ENCODE peak calls at places on chromosomes 5 and 9, in six cellular contexts. W, O, D, G, B and L are unnamed samples.

GRCh38 chr5:93589812-93590215 is 6.8 kb downstream of the NR2F1 start:
- DNase-seq in O (no peak), D (no peak), W (no peak), B (no peak), G (no peak), L (no peak)

GRCh38 chr9:124297553-124297905 is 39.8 kb downstream of the NEK6 start:
- DNase-seq in D (no peak), O (peak; percentile 63), W (peak; percentile 98), G (peak; percentile 74), B (peak; percentile 43), L (peak; percentile 88)

GRCh38 chr5:138873096-138873885 is 1.8 kb downstream of the LRRTM2 start:
- DNase-seq in B (no peak), G (no peak), D (no peak), O (no peak), W (no peak), L (no peak)

GRCh38 chr9:83473488-83473971 is 64.7 kb downstream of the FRMD3 start:
- DNase-seq in G (no peak), D (no peak), W (no peak), B (no peak), O (no peak), L (no peak)

GRCh38 chr9:24293391-24293790 is 252.3 kb downstream of the IZUMO3 start:
- DNase-seq in D (no peak), G (no peak), B (no peak), W (no peak), O (no peak), L (no peak)

GRCh38 chr9:85731128-85731630 is 10.6 kb downstream of the AGTPBP1 start:
- DNase-seq in W (no peak), D (no peak), G (no peak), O (no peak), B (no peak), L (no peak)

GRCh38 chr9:113738506-113738897 is 137.6 kb upstream of the ZNF618 start:
- DNase-seq in D (no peak), G (no peak), W (no peak), B (no peak), O (no peak), L (no peak)

GRCh38 chr9:123438821-123439220 is 82.8 kb downstream of the CRB2 start:
- DNase-seq in B (no peak), O (no peak), D (peak; percentile 48), G (no peak), W (peak; percentile 6), L (no peak)

GRCh38 chr9:16421534-16421933 is 448.9 kb downstream of the BNC2 start:
- DNase-seq in O (no peak), W (peak; percentile 44), B (no peak), G (no peak), D (no peak), L (no peak)

GRCh38 chr9:128911529-128912035 is 9.2 kb upstream of the PHYHD1 start:
- DNase-seq in D (peak; percentile 77), G (peak; percentile 37), W (peak; percentile 73), B (no peak), O (no peak), L (no peak)

GRCh38 chr5:110917161-110917875 is 154.2 kb upstream of the TSLP start:
- DNase-seq in W (peak; percentile 87), G (no peak), O (no peak), B (no peak), D (no peak), L (no peak)

GRCh38 chr9:83474631-83475030 is 63.6 kb downstream of the FRMD3 start:
- DNase-seq in B (no peak), O (no peak), W (no peak), D (no peak), G (no peak), L (no peak)

GRCh38 chr9:30140415-30140814 is 2244.0 kb upstream of the ACO1 start:
- DNase-seq in D (no peak), W (no peak), B (no peak), O (no peak), G (no peak), L (no peak)

GRCh38 chr9:108423493-108423892 is 432.3 kb downstream of the ACTL7B start:
- DNase-seq in W (no peak), B (no peak), O (no peak), G (no peak), D (no peak), L (no peak)

GRCh38 chr5:17056056-17056690 is 120.1 kb upstream of the MYO10 start:
- DNase-seq in D (no peak), O (no peak), B (no peak), W (peak; percentile 47), G (no peak), L (no peak)

GRCh38 chr5:95664204-95664786 is 17.7 kb downstream of the RFESD start:
- DNase-seq in O (peak; percentile 61), D (no peak), W (peak; percentile 33), B (no peak), G (no peak), L (no peak)

GRCh38 chr9:136779808-136780207 is 11.3 kb upstream of the TMEM141 start:
- DNase-seq in W (no peak), D (no peak), G (no peak), O (no peak), B (no peak), L (no peak)
- TF ChIP-seq CTCF in W (no peak), D (no peak), G (peak; percentile 1), O (no peak), B (no peak), L (no peak)

DNA sequence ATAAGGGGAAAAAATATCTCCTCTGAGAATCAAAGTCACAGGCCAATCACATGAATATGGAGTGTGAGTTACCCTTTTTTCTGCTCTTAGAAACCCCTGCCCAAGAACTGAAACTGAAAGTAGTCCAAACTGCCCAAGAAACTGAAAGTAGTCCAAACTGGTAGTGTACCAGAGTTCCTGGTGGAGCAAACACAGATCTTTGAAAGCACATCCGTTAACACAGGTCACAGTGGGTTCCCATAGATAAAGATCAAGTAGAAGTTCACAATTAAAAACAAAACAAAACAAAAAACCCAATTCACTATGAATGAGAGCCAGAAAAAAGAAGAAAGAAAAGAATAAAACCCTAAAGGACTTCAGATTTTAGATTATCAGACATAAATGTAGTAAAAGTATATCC is 332.4 kb upstream of the EFNA5 start:
- DNase-seq in B (peak; percentile 12), W (peak; percentile 47), O (no peak), D (no peak), G (no peak), L (peak; percentile 4)
- H3K4me3 ChIP-seq in B (peak overlapping the region; percentile 10), W (no peak overlapping the region), O (peak overlapping the region; percentile 25), D (no peak overlapping the region), G (peak overlapping the region; percentile 27), L (no peak overlapping the region)

GRCh38 chr5:155728146-155728856 is 598.7 kb upstream of the SGCD start:
- DNase-seq in W (peak; percentile 47), O (peak; percentile 33), G (no peak), D (peak; percentile 72), B (no peak), L (peak; percentile 29)
- TF ChIP-seq CTCF in W (no peak), O (no peak), G (peak; percentile 0), D (no peak), B (no peak), L (no peak)

GRCh38 chr9:137044042-137044441 is 1.9 kb downstream of the NPDC1 start:
- DNase-seq in D (no peak), G (no peak), O (no peak), W (no peak), B (no peak), L (no peak)

GRCh38 chr9:137042751-137043727 is 2.9 kb downstream of the NPDC1 start:
- DNase-seq in O (no peak), G (no peak), W (no peak), B (no peak), D (no peak), L (no peak)

GRCh38 chr9:137046094-137046787 is at the start of gene NPDC1:
- DNase-seq in W (peak; percentile 41), B (no peak), O (peak; percentile 82), D (peak; percentile 93), G (no peak), L (no peak)

GRCh38 chr9:137045294-137046093 is 483 bp downstream of the NPDC1 start:
- DNase-seq in D (no peak), O (no peak), B (no peak), G (no peak), W (peak; percentile 34), L (no peak)

DNA sequence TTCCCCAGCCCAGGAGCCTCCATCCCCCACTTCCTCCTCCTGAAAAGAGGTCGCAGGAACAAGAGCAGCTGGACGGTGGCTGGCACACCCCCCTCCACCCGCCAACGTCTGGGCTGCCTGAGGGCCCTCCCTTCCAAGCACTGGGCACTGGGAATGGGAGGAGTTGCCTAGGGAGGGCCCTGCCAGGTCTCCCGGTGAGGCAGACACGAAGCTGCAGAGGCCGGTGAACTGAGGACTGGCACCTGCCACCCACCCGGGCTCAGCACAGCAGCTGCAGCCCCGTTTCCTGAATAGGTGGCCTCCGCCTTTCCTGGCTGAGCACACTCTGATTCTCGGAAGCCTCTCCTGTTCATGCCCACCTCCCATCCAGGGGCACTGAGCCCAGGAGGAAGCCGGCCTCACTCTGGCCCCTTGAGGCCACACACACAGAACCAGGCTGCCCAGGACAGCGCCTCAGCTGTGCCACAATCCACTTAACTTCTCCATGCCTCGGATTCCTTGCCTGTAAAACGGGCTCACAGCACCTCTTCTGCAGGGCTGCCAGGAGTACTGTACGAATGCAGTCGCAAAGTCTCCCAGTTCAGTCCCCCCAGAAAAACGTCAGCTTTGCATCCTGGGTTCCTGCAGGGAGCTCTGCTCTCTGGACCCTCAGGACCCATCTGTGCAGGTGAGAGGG is 1.3 kb downstream of the NPDC1 start:
- DNase-seq in G (no peak), W (no peak), B (no peak), D (no peak), O (no peak), L (no peak)
- H3K4me3 ChIP-seq in G (peak overlapping the region; percentile 65), W (peak overlapping the region; percentile 65), B (peak overlapping the region; percentile 52), D (peak overlapping the region; percentile 50), O (no peak overlapping the region), L (peak overlapping the region; percentile 88)

GRCh38 chr9:121824651-121825480 is 173.4 kb downstream of the DAB2IP start:
- DNase-seq in O (no peak), D (no peak), W (no peak), B (no peak), G (no peak), L (no peak)
- TF ChIP-seq CTCF in O (no peak), D (no peak), W (no peak), B (no peak), G (no peak), L (no peak)

GRCh38 chr5:36724429-36725332 is 118.3 kb downstream of the SLC1A3 start:
- DNase-seq in W (no peak), D (peak; percentile 95), G (no peak), B (no peak), O (peak; percentile 38), L (no peak)
- H3K4me3 ChIP-seq in W (no peak overlapping the region), D (no peak overlapping the region), G (no peak overlapping the region), B (no peak overlapping the region), O (no peak overlapping the region), L (no peak overlapping the region)

DNA sequence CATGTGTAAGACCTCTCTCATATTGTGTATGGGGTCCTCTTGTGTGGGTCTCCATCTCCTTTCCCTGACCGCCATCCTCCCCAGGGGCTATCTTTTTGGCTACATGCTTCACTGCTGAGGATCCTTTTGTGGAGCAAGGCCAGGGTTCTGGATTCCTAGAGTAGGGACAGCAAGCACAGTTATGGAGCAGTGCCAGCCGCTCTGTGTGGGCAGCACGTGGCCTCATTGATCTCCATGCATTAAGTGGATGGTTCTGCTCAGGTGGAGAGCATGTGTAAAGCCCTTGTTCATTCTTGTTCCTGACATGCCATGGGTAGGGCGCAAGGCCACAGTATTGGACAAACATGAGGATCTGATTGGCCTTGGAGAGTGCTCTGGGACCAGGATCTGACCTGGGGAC is 8.9 kb downstream of the PHF2 start:
- DNase-seq in W (no peak), B (no peak), D (no peak), G (no peak), O (peak; percentile 18), L (no peak)
- TF ChIP-seq CTCF in W (no peak), B (no peak), D (no peak), G (no peak), O (no peak), L (no peak)